ENCODE peak calls at places on chromosomes 7 and 10, in ten cellular contexts. One of them, this sample, is unnamed.

GRCh38 chr7:128020161-128020560 is 11.1 kb downstream of the LRRC4 start:
- DNase-seq in ovary: no peak
- DNase-seq in D721Med: no peak
- DNase-seq in epithelial cell of esophagus: no peak
- DNase-seq in lung: no peak
- DNase-seq in WERI-Rb-1: peak
- DNase-seq in RWPE1: no peak
- DNase-seq in neural progenitor cell: peak
- DNase-seq in brain microvascular endothelial cell: no peak
- DNase-seq in CD8-positive, alpha-beta T cell: no peak
- DNase-seq in this sample: no peak

GRCh38 chr10:65341323-65341922 is 1584.4 kb upstream of the LRRTM3 start:
- DNase-seq in ovary: no peak
- DNase-seq in CD8-positive, alpha-beta T cell: no peak
- DNase-seq in brain microvascular endothelial cell: peak
- DNase-seq in lung: no peak
- DNase-seq in D721Med: no peak
- DNase-seq in WERI-Rb-1: no peak
- DNase-seq in epithelial cell of esophagus: no peak
- DNase-seq in neural progenitor cell: no peak
- DNase-seq in RWPE1: no peak
- DNase-seq in this sample: no peak

GRCh38 chr7:122136639-122137253 is 7.3 kb downstream of the AASS start:
- DNase-seq in WERI-Rb-1: no peak
- DNase-seq in lung: no peak
- DNase-seq in CD8-positive, alpha-beta T cell: no peak
- DNase-seq in brain microvascular endothelial cell: no peak
- DNase-seq in neural progenitor cell: no peak
- DNase-seq in epithelial cell of esophagus: no peak
- DNase-seq in RWPE1: no peak
- DNase-seq in ovary: no peak
- DNase-seq in D721Med: no peak
- DNase-seq in this sample: no peak

GRCh38 chr10:32795598-32796183 is 162.3 kb downstream of the ITGB1 start:
- DNase-seq in WERI-Rb-1: no peak
- DNase-seq in brain microvascular endothelial cell: no peak
- DNase-seq in neural progenitor cell: peak
- DNase-seq in RWPE1: peak
- DNase-seq in epithelial cell of esophagus: peak
- DNase-seq in CD8-positive, alpha-beta T cell: no peak
- DNase-seq in ovary: no peak
- DNase-seq in lung: no peak
- DNase-seq in D721Med: no peak
- DNase-seq in this sample: no peak

GRCh38 chr10:35640951-35641429 is 1.1 kb downstream of the FZD8 start:
- DNase-seq in D721Med: no peak
- DNase-seq in ovary: peak
- DNase-seq in brain microvascular endothelial cell: peak
- DNase-seq in CD8-positive, alpha-beta T cell: no peak
- DNase-seq in epithelial cell of esophagus: peak
- DNase-seq in lung: peak
- DNase-seq in RWPE1: peak
- DNase-seq in neural progenitor cell: peak
- DNase-seq in WERI-Rb-1: peak
- DNase-seq in this sample: peak

GRCh38 chr7:132780822-132781221 is 204.6 kb upstream of the PLXNA4 start:
- DNase-seq in WERI-Rb-1: no peak
- DNase-seq in RWPE1: no peak
- DNase-seq in ovary: no peak
- DNase-seq in D721Med: no peak
- DNase-seq in CD8-positive, alpha-beta T cell: no peak
- DNase-seq in epithelial cell of esophagus: no peak
- DNase-seq in neural progenitor cell: no peak
- DNase-seq in brain microvascular endothelial cell: no peak
- DNase-seq in lung: no peak
- DNase-seq in this sample: no peak

GRCh38 chr7:132564849-132565248 is 11.4 kb downstream of the PLXNA4 start:
- DNase-seq in epithelial cell of esophagus: no peak
- DNase-seq in lung: no peak
- DNase-seq in neural progenitor cell: no peak
- DNase-seq in brain microvascular endothelial cell: no peak
- DNase-seq in WERI-Rb-1: no peak
- DNase-seq in RWPE1: no peak
- DNase-seq in ovary: no peak
- DNase-seq in D721Med: no peak
- DNase-seq in CD8-positive, alpha-beta T cell: no peak
- DNase-seq in this sample: no peak

GRCh38 chr10:70722820-70723424 is 50.6 kb downstream of the ADAMTS14 start:
- DNase-seq in ovary: no peak
- DNase-seq in neural progenitor cell: no peak
- DNase-seq in brain microvascular endothelial cell: peak
- DNase-seq in CD8-positive, alpha-beta T cell: no peak
- DNase-seq in lung: no peak
- DNase-seq in D721Med: no peak
- DNase-seq in WERI-Rb-1: no peak
- DNase-seq in RWPE1: peak
- DNase-seq in epithelial cell of esophagus: peak
- DNase-seq in this sample: no peak

GRCh38 chr10:77475522-77475921 is 162.1 kb downstream of the KCNMA1 start:
- DNase-seq in lung: no peak
- DNase-seq in RWPE1: no peak
- DNase-seq in ovary: no peak
- DNase-seq in neural progenitor cell: no peak
- DNase-seq in D721Med: no peak
- DNase-seq in WERI-Rb-1: no peak
- DNase-seq in epithelial cell of esophagus: no peak
- DNase-seq in brain microvascular endothelial cell: no peak
- DNase-seq in CD8-positive, alpha-beta T cell: no peak
- DNase-seq in this sample: no peak
- TF ChIP-seq CTCF in lung: no peak
- TF ChIP-seq CTCF in RWPE1: no peak
- TF ChIP-seq CTCF in ovary: no peak
- TF ChIP-seq CTCF in neural progenitor cell: no peak
- TF ChIP-seq CTCF in D721Med: no peak
- TF ChIP-seq CTCF in WERI-Rb-1: no peak
- TF ChIP-seq CTCF in epithelial cell of esophagus: no peak
- TF ChIP-seq CTCF in brain microvascular endothelial cell: no peak
- TF ChIP-seq CTCF in CD8-positive, alpha-beta T cell: no peak
- TF ChIP-seq CTCF in this sample: no peak

DNA sequence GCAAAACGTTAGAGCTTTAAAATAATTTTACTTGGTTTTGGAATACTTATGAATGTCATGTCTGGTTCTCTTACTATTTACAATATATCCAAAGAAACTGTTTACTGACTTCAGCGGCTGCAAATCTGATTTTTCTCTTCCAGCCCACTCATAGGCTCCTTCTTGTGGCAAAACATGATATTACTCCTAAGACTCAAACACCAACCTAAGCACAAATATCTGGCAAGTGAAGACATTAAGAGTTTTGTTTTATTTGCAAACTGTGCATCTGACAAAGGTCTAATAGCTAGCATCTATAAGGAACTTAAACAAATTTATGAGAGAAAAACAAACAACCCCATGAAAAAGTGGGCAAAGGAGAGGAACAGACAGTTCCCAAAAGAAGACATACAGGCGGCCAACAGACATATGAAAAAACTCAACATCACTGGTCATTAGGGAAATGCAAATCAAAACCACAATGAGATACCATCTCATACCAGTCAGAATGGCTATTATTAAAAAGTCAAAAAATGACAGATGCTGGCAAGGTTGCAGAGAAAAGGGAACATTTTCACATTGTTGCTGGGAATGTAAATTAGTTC is 20.3 kb upstream of the GJC3 start:
- DNase-seq in WERI-Rb-1: no peak
- DNase-seq in RWPE1: no peak
- DNase-seq in neural progenitor cell: no peak
- DNase-seq in D721Med: no peak
- DNase-seq in epithelial cell of esophagus: peak
- DNase-seq in brain microvascular endothelial cell: no peak
- DNase-seq in CD8-positive, alpha-beta T cell: no peak
- DNase-seq in ovary: no peak
- DNase-seq in lung: no peak
- DNase-seq in this sample: no peak
- TF ChIP-seq CTCF in WERI-Rb-1: peak
- TF ChIP-seq CTCF in RWPE1: peak
- TF ChIP-seq CTCF in neural progenitor cell: peak
- TF ChIP-seq CTCF in D721Med: peak
- TF ChIP-seq CTCF in epithelial cell of esophagus: peak
- TF ChIP-seq CTCF in brain microvascular endothelial cell: peak
- TF ChIP-seq CTCF in CD8-positive, alpha-beta T cell: no peak
- TF ChIP-seq CTCF in ovary: no peak
- TF ChIP-seq CTCF in lung: peak
- TF ChIP-seq CTCF in this sample: peak

GRCh38 chr7:16684935-16685334 is 39.0 kb downstream of the BZW2 start:
- DNase-seq in D721Med: no peak
- DNase-seq in RWPE1: no peak
- DNase-seq in CD8-positive, alpha-beta T cell: no peak
- DNase-seq in epithelial cell of esophagus: no peak
- DNase-seq in brain microvascular endothelial cell: no peak
- DNase-seq in ovary: no peak
- DNase-seq in neural progenitor cell: no peak
- DNase-seq in lung: no peak
- DNase-seq in WERI-Rb-1: no peak
- DNase-seq in this sample: no peak
- TF ChIP-seq CTCF in D721Med: no peak
- TF ChIP-seq CTCF in RWPE1: no peak
- TF ChIP-seq CTCF in CD8-positive, alpha-beta T cell: no peak
- TF ChIP-seq CTCF in epithelial cell of esophagus: no peak
- TF ChIP-seq CTCF in brain microvascular endothelial cell: no peak
- TF ChIP-seq CTCF in ovary: no peak
- TF ChIP-seq CTCF in neural progenitor cell: no peak
- TF ChIP-seq CTCF in lung: no peak
- TF ChIP-seq CTCF in WERI-Rb-1: no peak
- TF ChIP-seq CTCF in this sample: no peak

GRCh38 chr7:27098493-27099223 is 2.9 kb upstream of the HOXA1 start:
- DNase-seq in D721Med: no peak
- DNase-seq in lung: no peak
- DNase-seq in brain microvascular endothelial cell: no peak
- DNase-seq in ovary: peak
- DNase-seq in epithelial cell of esophagus: peak
- DNase-seq in neural progenitor cell: peak
- DNase-seq in WERI-Rb-1: no peak
- DNase-seq in RWPE1: peak
- DNase-seq in CD8-positive, alpha-beta T cell: no peak
- DNase-seq in this sample: no peak
- TF ChIP-seq CTCF in D721Med: no peak
- TF ChIP-seq CTCF in lung: no peak
- TF ChIP-seq CTCF in brain microvascular endothelial cell: no peak
- TF ChIP-seq CTCF in ovary: no peak
- TF ChIP-seq CTCF in epithelial cell of esophagus: no peak
- TF ChIP-seq CTCF in neural progenitor cell: no peak
- TF ChIP-seq CTCF in WERI-Rb-1: no peak
- TF ChIP-seq CTCF in RWPE1: peak
- TF ChIP-seq CTCF in CD8-positive, alpha-beta T cell: no peak
- TF ChIP-seq CTCF in this sample: no peak